ENCODE peak calls at places on chromosomes 6 and 20, in six cellular contexts. C is cardiac muscle cell, X is caudate nucleus, E is gastrocnemius medialis, U is GM23338, Z is tibial artery. P is an unnamed sample.

GRCh38 chr6:163133691-163134090 is 280.8 kb upstream of the QKI start:
- DNase-seq in C (no peak), X (no peak), E (no peak), U (no peak), Z (no peak), P (no peak)

GRCh38 chr6:73579389-73579788 is 58.6 kb upstream of the EEF1A1 start:
- DNase-seq in C (no peak), X (no peak), E (peak; percentile 37), U (peak; percentile 29), Z (no peak), P (no peak)

GRCh38 chr6:109644131-109644530 is 46.9 kb downstream of the AK9 start:
- DNase-seq in C (no peak), X (no peak), E (no peak), U (no peak), Z (no peak), P (no peak)

GRCh38 chr6:106309766-106310373 is 15.7 kb downstream of the ATG5 start:
- DNase-seq in C (no peak), X (no peak), E (no peak), U (no peak), Z (no peak), P (no peak)

GRCh38 chr20:60034231-60035110 is 76.2 kb downstream of the CDH26 start:
- DNase-seq in C (peak; percentile 87), X (no peak), E (peak; percentile 81), U (no peak), Z (no peak), P (no peak)

GRCh38 chr6:128657181-128657580 is 136.8 kb upstream of the PTPRK start:
- DNase-seq in C (no peak), X (no peak), E (no peak), U (no peak), Z (no peak), P (no peak)

GRCh38 chr20:35742741-35743523 is 872 bp upstream of the RBM39 start:
- DNase-seq in C (peak; percentile 34), X (no peak), E (no peak), U (peak; percentile 32), Z (no peak), P (no peak)

GRCh38 chr6:108760158-108761050 is 87.8 kb upstream of the ARMC2 start:
- DNase-seq in C (peak; percentile 10), X (no peak), E (no peak), U (no peak), Z (no peak), P (no peak)

GRCh38 chr6:169904051-169904922 is 152.9 kb downstream of the ERMARD start:
- DNase-seq in C (no peak), X (no peak), E (no peak), U (no peak), Z (no peak), P (no peak)

GRCh38 chr6:111752476-111752875 is 120.8 kb downstream of the FYN start:
- DNase-seq in C (no peak), X (no peak), E (no peak), U (no peak), Z (no peak), P (no peak)

GRCh38 chr6:30518505-30518850 is 29.2 kb downstream of the HLA-E start:
- DNase-seq in C (no peak), X (no peak), E (no peak), U (peak; percentile 42), Z (no peak), P (peak; percentile 39)

GRCh38 chr6:33415831-33416230 is 2.1 kb downstream of the CUTA start:
- DNase-seq in C (no peak), X (no peak), E (no peak), U (no peak), Z (no peak), P (no peak)

GRCh38 chr20:4070323-4071176 is 55.2 kb upstream of the RNF24 start:
- DNase-seq in C (no peak), X (no peak), E (no peak), U (no peak), Z (no peak), P (no peak)

GRCh38 chr20:15882553-15882952 is 690.7 kb downstream of the KIF16B start:
- DNase-seq in C (no peak), X (no peak), E (no peak), U (no peak), Z (no peak), P (no peak)

GRCh38 chr20:36368400-36368799 is 62.3 kb downstream of the DLGAP4 start:
- DNase-seq in C (no peak), X (no peak), E (no peak), U (no peak), Z (no peak), P (no peak)

GRCh38 chr20:49717693-49718092 is 4.0 kb upstream of the B4GALT5 start:
- DNase-seq in C (no peak), X (no peak), E (peak; percentile 88), U (no peak), Z (no peak), P (no peak)

GRCh38 chr20:37575884-37576283 is 48.2 kb upstream of the BLCAP start:
- DNase-seq in C (no peak), X (no peak), E (no peak), U (peak; percentile 72), Z (no peak), P (no peak)

GRCh38 chr6:111710439-111710838 is 104.8 kb upstream of the TRAF3IP2 start:
- DNase-seq in C (no peak), X (no peak), E (no peak), U (no peak), Z (no peak), P (no peak)

GRCh38 chr20:48772183-48772976 is 55.4 kb downstream of the PREX1 start:
- DNase-seq in C (no peak), X (no peak), E (peak; percentile 46), U (no peak), Z (peak; percentile 78), P (no peak)

GRCh38 chr6:13795041-13795748 is 19.2 kb downstream of the MCUR1 start:
- DNase-seq in C (peak; percentile 83), X (peak; percentile 37), E (peak; percentile 67), U (peak; percentile 89), Z (peak; percentile 84), P (peak; percentile 83)

GRCh38 chr6:131023834-131024504 is 39.1 kb downstream of the EPB41L2 start:
- DNase-seq in C (no peak), X (no peak), E (no peak), U (no peak), Z (no peak), P (no peak)

GRCh38 chr6:108947114-108947854 is 99.1 kb downstream of the ARMC2 start:
- DNase-seq in C (no peak), X (no peak), E (no peak), U (no peak), Z (no peak), P (no peak)

GRCh38 chr6:144344651-144345050 is 59.5 kb downstream of the UTRN start:
- DNase-seq in C (no peak), X (no peak), E (no peak), U (no peak), Z (no peak), P (no peak)

GRCh38 chr6:105272783-105273182 is 93.0 kb upstream of the POPDC3 start:
- DNase-seq in C (peak; percentile 94), X (no peak), E (peak; percentile 89), U (peak; percentile 36), Z (no peak), P (no peak)

GRCh38 chr6:52548999-52549398 is 27.9 kb downstream of the TRAM2 start:
- DNase-seq in C (no peak), X (no peak), E (no peak), U (no peak), Z (no peak), P (no peak)

GRCh38 chr20:47501117-47501482 is 587 bp upstream of the NCOA3 start:
- DNase-seq in C (no peak), X (no peak), E (no peak), U (no peak), Z (no peak), P (no peak)

GRCh38 chr20:47502271-47502730 is 614 bp downstream of the NCOA3 start:
- DNase-seq in C (peak; percentile 34), X (peak; percentile 60), E (no peak), U (peak; percentile 39), Z (peak; percentile 68), P (no peak)

GRCh38 chr20:47501483-47502270 is at the start of gene NCOA3:
- DNase-seq in C (peak; percentile 99), X (peak; percentile 85), E (peak; percentile 90), U (peak; percentile 99), Z (peak; percentile 93), P (peak; percentile 83)

GRCh38 chr20:47502801-47503239 is 1.1 kb downstream of the NCOA3 start:
- DNase-seq in C (peak; percentile 36), X (no peak), E (no peak), U (peak; percentile 44), Z (no peak), P (no peak)

GRCh38 chr20:47503685-47504084 is 2.0 kb downstream of the NCOA3 start:
- DNase-seq in C (no peak), X (no peak), E (no peak), U (no peak), Z (no peak), P (no peak)
- H3K27ac ChIP-seq in C (no peak overlapping the region), X (no peak overlapping the region), E (peak overlapping the region; percentile 98), U (no peak overlapping the region), Z (no peak overlapping the region), P (no peak overlapping the region)

GRCh38 chr6:9628819-9629218 is 786.1 kb downstream of the TFAP2A start:
- DNase-seq in C (no peak), X (no peak), E (no peak), U (no peak), Z (no peak), P (no peak)
- H3K27ac ChIP-seq in C (no peak overlapping the region), X (no peak overlapping the region), E (no peak overlapping the region), U (no peak overlapping the region), Z (no peak overlapping the region), P (no peak overlapping the region)

DNA sequence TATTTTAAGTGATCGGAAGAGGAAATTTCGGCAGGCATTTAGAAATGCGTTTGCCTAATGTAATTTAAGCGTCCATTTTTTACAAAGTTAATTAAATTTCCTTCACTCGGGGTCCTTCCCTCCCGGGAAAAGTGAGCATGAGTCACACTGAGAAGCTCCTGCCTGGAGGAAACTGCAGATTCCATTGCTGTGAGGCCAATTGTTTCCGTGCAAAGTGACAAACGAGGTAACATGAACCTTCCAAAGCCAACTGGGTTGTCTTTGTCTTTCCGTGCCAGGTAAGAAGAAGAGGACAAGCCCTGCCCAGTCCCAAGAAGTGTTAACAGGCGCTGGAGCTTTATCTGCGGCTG is 61.2 kb upstream of the HDDC2 start:
- DNase-seq in C (no peak), X (no peak), E (no peak), U (peak; percentile 82), Z (no peak), P (no peak)
- H3K27ac ChIP-seq in C (peak overlapping the region; percentile 97), X (no peak overlapping the region), E (peak overlapping the region; percentile 54), U (no peak overlapping the region), Z (peak overlapping the region; percentile 91), P (no peak overlapping the region)

DNA sequence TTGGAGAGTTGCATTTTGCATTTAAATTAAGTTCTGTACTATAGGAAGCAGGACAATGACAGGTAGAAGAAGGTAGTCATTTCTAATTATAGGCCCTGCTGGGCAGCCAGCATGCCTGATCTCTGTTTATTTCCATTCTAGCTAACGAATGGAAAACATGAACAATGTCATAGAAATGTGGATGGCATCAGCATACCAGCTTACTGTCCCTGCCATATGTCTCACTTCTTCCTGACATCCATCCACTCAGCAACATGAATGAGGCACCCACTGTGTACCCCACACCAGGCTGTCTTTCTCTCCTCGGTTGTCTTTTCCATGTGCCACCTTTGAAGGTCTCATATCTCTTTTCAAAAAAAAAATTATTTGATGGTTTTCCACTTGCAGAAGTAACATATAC is 11.1 kb downstream of the ADTRP start:
- DNase-seq in C (no peak), X (no peak), E (no peak), U (no peak), Z (no peak), P (no peak)
- H3K27ac ChIP-seq in C (no peak overlapping the region), X (no peak overlapping the region), E (no peak overlapping the region), U (no peak overlapping the region), Z (peak overlapping the region; percentile 81), P (no peak overlapping the region)

GRCh38 chr20:62935968-62936585 is 1.9 kb upstream of the GID8 start:
- DNase-seq in C (no peak), X (no peak), E (no peak), U (no peak), Z (no peak), P (no peak)
- H3K27ac ChIP-seq in C (no peak overlapping the region), X (no peak overlapping the region), E (peak overlapping the region; percentile 88), U (peak overlapping the region; percentile 94), Z (no peak overlapping the region), P (no peak overlapping the region)